ENCODE peak calls at places on chromosomes 7 and 10, in four cellular contexts. S is K562, M is IMR-90, U is SK-N-SH. C is an unnamed sample.

GRCh38 chr7:149880871-149881301 is 7.1 kb downstream of the ATP6V0E2 start:
- DNase-seq in M (no peak), U (no peak), S (no peak), C (no peak)

GRCh38 chr7:112162161-112163020 is 43.8 kb downstream of the DOCK4 start:
- DNase-seq in S (no peak), M (peak), U (peak), C (peak)

GRCh38 chr7:108460964-108461363 is 4.7 kb upstream of the NRCAM start:
- DNase-seq in M (no peak), S (no peak), U (no peak), C (no peak)

GRCh38 chr7:101590663-101591435 is 38.2 kb downstream of the MYL10 start:
- DNase-seq in S (no peak), U (no peak), M (no peak), C (no peak)

GRCh38 chr7:140209866-140210609 is 33.3 kb upstream of the KDM7A start:
- DNase-seq in S (no peak), M (no peak), U (no peak), C (no peak)

GRCh38 chr10:4315529-4315928 is 510.5 kb upstream of the AKR1E2 start:
- DNase-seq in U (no peak), M (peak), S (no peak), C (no peak)

GRCh38 chr10:93548376-93549071 is 17.9 kb upstream of the FFAR4 start:
- DNase-seq in U (no peak), S (no peak), M (peak), C (peak)

GRCh38 chr7:7104314-7104698 is 78.0 kb upstream of the C1GALT1 start:
- DNase-seq in U (no peak), S (peak), M (no peak), C (no peak)

GRCh38 chr7:85033263-85033662 is 153.6 kb downstream of the SEMA3D start:
- DNase-seq in S (no peak), U (no peak), M (no peak), C (no peak)

DNA sequence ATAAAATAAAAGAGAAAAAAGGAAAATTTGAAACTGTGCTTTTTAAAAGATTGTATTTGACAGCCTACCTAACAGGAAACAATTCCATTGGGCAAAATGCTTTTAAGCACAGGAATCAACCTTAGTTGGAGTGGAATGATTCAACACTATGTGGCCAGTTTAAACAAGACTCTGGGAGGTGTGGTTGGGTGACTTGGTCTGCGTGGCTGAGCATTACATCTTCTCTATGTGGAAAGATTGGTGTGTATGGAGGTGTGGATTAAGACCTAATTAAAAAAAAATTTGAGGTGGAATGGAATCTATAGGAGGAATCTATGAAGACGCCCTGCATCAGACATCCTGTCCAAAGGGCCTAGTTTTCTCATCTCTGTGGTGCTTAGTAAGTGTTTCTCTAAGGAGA is 140.8 kb downstream of the TYW1 start:
- DNase-seq in M (peak), U (no peak), S (no peak), C (no peak)
- TF ChIP-seq RFX5 in M (no peak), U (no peak), S (no peak), C (no peak)

DNA sequence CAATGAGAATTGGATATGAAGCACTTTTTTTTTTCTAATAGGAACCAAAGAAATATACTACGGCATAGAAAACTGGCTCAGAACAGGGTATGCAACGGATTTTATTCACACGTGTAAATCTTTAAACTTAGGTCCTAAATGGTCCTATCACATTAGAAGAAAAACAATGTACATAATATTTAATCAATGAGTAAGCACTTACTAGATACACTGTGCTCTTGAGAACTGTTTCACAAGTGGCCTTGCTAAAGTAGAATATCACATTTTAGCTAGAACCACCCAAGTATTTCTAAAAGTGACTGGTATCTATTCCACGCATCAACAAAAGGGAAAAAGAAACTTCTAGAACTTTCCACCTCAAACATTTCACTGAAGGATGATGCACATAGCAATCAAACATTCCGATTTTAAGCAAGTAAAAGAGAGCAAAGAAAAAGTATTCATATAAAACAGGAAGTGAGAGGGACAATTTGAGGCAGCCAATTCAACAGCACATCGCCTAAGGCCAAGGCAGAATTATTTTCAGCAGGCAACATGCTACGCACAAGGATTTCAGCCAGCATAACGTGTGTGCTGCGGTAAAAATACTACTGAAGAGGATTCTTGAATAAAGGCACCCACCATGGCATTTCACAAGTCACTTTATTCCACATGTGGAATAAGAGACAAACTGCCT is 55.8 kb downstream of the PARD3 start:
- DNase-seq in M (no peak), U (no peak), S (no peak), C (no peak)
- H3K27ac ChIP-seq in M (no peak), U (no peak), S (no peak), C (peak)

GRCh38 chr7:121099572-121099971 is 111.1 kb downstream of the CPED1 start:
- DNase-seq in M (no peak), U (no peak), S (no peak), C (no peak)
- TF ChIP-seq RCOR1 in M (no peak), U (no peak), S (no peak), C (no peak)

GRCh38 chr7:131068604-131069021 is 259.1 kb upstream of the MKLN1 start:
- DNase-seq in S (no peak), M (peak), U (no peak), C (no peak)
- TF ChIP-seq RFX5 in S (no peak), M (no peak), U (no peak), C (no peak)

GRCh38 chr7:77838929-77839491 is 40.4 kb downstream of the PHTF2 start:
- DNase-seq in U (no peak), M (no peak), S (no peak), C (no peak)
- H3K27ac ChIP-seq in U (no peak), M (no peak), S (peak), C (no peak)

GRCh38 chr7:64098-64521 is 128.3 kb upstream of the FAM20C start:
- DNase-seq in S (peak), U (peak), M (peak), C (peak)
- TF ChIP-seq RCOR1 in S (no peak), U (no peak), M (no peak), C (no peak)

DNA sequence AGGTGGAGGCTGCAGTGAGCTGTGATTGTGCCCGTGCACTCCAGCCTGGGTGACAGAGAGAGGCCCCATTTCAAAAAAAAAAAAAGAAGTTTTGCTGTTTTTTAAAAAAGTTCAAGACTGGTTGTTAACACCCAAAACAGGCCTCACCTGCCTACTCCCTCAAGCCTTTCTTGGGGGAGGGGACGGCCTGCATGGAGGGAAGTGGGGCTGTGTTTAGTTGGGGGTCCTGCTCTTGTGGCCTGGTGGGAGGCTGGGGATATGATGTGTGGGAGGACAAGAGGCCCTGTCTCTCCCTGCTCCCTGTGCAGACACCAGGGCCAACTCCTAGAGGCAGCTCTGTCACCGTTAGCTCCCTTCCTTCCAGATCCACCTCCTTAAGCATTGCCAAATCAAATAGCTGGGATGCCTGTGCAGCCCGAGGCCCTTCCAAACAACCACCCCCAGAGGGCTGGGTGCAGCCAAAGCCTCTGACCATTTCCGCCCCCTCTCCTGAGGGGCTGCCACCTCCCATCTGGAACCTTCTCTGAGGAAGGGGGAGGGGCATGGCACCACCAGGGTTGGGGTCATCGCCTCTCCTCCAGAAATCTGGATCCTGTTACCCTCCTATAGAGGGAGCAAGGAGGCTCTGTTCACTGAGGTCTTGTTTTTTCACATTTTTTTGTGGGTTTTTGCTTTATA is 32.9 kb upstream of the ANKRD2 start:
- DNase-seq in U (no peak), M (peak), S (no peak), C (no peak)
- TF ChIP-seq RFX5 in U (no peak), M (no peak), S (no peak), C (no peak)

DNA sequence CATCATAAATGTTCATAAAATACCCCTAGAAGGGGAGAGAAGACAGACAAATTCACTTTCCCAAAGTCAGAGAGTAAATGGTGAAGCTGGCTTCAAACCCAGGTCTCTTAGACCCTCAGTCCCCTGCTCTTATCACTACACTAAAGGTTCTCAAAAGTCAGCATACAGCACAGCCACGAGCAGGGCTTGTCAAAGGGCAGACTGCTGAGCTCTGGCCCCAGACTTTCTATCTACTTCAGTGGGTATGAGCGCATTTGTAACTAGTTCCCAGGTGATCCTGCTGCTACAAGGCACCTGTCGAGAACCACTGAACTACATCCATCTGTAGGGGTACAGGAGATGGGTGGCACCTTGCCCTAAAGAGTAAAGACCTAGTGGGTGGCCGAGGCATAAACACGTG is 91.5 kb downstream of the SORBS1 start:
- DNase-seq in U (no peak), M (no peak), S (no peak), C (no peak)
- H3K27ac ChIP-seq in U (no peak), M (no peak), S (no peak), C (no peak)

GRCh38 chr10:110792476-110792875 is 79.3 kb upstream of the PDCD4 start:
- DNase-seq in M (no peak), S (no peak), U (no peak), C (no peak)
- TF ChIP-seq RCOR1 in M (no peak), S (no peak), U (peak), C (no peak)